ENCODE peak calls at places on chromosomes 6 and 20, in nine cellular contexts. I is A549, P is GM12878, W is uterus, Y is endothelial cell of umbilical vein, L is IMR-90, S is heart left ventricle, U is breast epithelium, B is esophagus squamous epithelium. T is an unnamed sample.

GRCh38 chr6:137711929-137712328 is 155.1 kb upstream of the TNFAIP3 start:
- DNase-seq in Y (no peak), P (no peak), I (no peak), B (no peak), L (no peak), W (no peak), S (no peak), U (no peak), T (no peak)

GRCh38 chr6:2937627-2938003 is 33.8 kb downstream of the SERPINB6 start:
- DNase-seq in B (no peak), S (no peak), U (no peak), Y (no peak), P (no peak), W (no peak), L (no peak), I (no peak), T (no peak)

GRCh38 chr20:443223-443793 is 19.0 kb downstream of the TBC1D20 start:
- DNase-seq in B (no peak), I (no peak), S (no peak), P (no peak), W (no peak), L (no peak), U (no peak), Y (no peak), T (no peak)

GRCh38 chr6:111534366-111534765 is 51.3 kb upstream of the REV3L start:
- DNase-seq in P (no peak), I (peak), U (peak), Y (peak), B (no peak), L (peak), W (peak), S (peak), T (peak)

GRCh38 chr20:16243470-16243869 is 329.8 kb downstream of the KIF16B start:
- DNase-seq in B (no peak), L (no peak), P (no peak), Y (no peak), I (no peak), S (no peak), W (no peak), U (no peak), T (no peak)

GRCh38 chr6:104472245-104472644 is 387.5 kb downstream of the HACE1 start:
- DNase-seq in W (no peak), L (no peak), S (no peak), Y (no peak), P (no peak), I (no peak), U (no peak), B (no peak), T (no peak)

GRCh38 chr6:80962382-80962781 is 790.1 kb downstream of the TENT5A start:
- DNase-seq in W (no peak), U (no peak), B (no peak), L (no peak), S (no peak), Y (no peak), P (no peak), I (no peak), T (no peak)

GRCh38 chr6:147216915-147217314 is 12.7 kb downstream of the STXBP5 start:
- DNase-seq in B (no peak), W (no peak), Y (no peak), S (no peak), U (no peak), L (no peak), P (no peak), I (no peak), T (no peak)

GRCh38 chr20:44495257-44495656 is 19.6 kb downstream of the TTPAL start:
- DNase-seq in L (peak), S (no peak), P (no peak), B (no peak), Y (no peak), I (peak), U (no peak), W (no peak), T (no peak)

GRCh38 chr6:160306284-160306683 is 41.9 kb upstream of the SLC22A3 start:
- DNase-seq in I (no peak), W (no peak), S (no peak), U (no peak), P (no peak), L (no peak), B (no peak), Y (no peak), T (no peak)

GRCh38 chr6:36660771-36661471 is 17.6 kb upstream of the CDKN1A start:
- DNase-seq in Y (peak), L (no peak), P (no peak), I (no peak), W (peak), U (peak), S (peak), B (no peak), T (peak)

GRCh38 chr6:151869345-151869744 is 61.9 kb downstream of the ESR1 start:
- DNase-seq in I (no peak), P (no peak), Y (peak), U (no peak), B (no peak), W (no peak), S (no peak), L (no peak), T (no peak)

GRCh38 chr6:163354779-163355431 is 59.6 kb upstream of the QKI start:
- DNase-seq in S (peak), P (peak), I (no peak), W (peak), B (no peak), Y (peak), L (peak), U (no peak), T (no peak)

GRCh38 chr6:140623498-140623897 is 1249.0 kb upstream of the CITED2 start:
- DNase-seq in L (peak), B (no peak), I (peak), P (no peak), Y (peak), W (no peak), S (no peak), U (no peak), T (no peak)

GRCh38 chr20:33770005-33770404 is 38.2 kb downstream of the ZNF341 start:
- DNase-seq in P (no peak), B (no peak), U (no peak), L (no peak), S (peak), W (no peak), I (no peak), Y (no peak), T (peak)

GRCh38 chr6:148561629-148562028 is 185.2 kb upstream of the UST start:
- DNase-seq in I (no peak), B (no peak), U (no peak), P (no peak), Y (no peak), S (no peak), L (no peak), W (no peak), T (no peak)

GRCh38 chr20:51372176-51372803 is 170.2 kb downstream of the NFATC2 start:
- DNase-seq in U (peak), Y (peak), L (peak), P (no peak), B (no peak), W (peak), I (peak), S (peak), T (peak)

GRCh38 chr6:55997223-55997874 is 122.0 kb upstream of the BMP5 start:
- DNase-seq in B (no peak), P (no peak), S (no peak), W (no peak), Y (no peak), U (no peak), L (no peak), I (peak), T (no peak)

GRCh38 chr6:67666177-67666964 is 968.7 kb upstream of the ADGRB3 start:
- DNase-seq in I (no peak), W (no peak), S (no peak), U (no peak), P (no peak), Y (no peak), B (no peak), L (no peak), T (no peak)

GRCh38 chr6:29887330-29887818 is 55.0 kb upstream of the HLA-A start:
- DNase-seq in L (peak), U (no peak), P (no peak), B (no peak), S (peak), I (no peak), W (peak), Y (no peak), T (no peak)

GRCh38 chr6:104859225-104860146 is at the start of gene HACE1:
- DNase-seq in W (peak), P (peak), S (peak), U (peak), B (peak), Y (peak), I (peak), L (peak), T (peak)

GRCh38 chr6:116842374-116842947 is 13.6 kb upstream of the GPRC6A start:
- DNase-seq in W (no peak), P (no peak), S (no peak), B (no peak), L (no peak), I (no peak), U (no peak), Y (no peak), T (no peak)

GRCh38 chr20:58991720-58992119 is 10.7 kb downstream of the NELFCD start:
- DNase-seq in Y (no peak), U (no peak), P (no peak), B (no peak), S (peak), W (no peak), I (no peak), L (peak), T (no peak)

GRCh38 chr6:26415791-26416190 is 13.7 kb downstream of the BTN3A1 start:
- DNase-seq in P (no peak), L (peak), I (no peak), U (no peak), S (no peak), W (no peak), Y (no peak), B (no peak), T (no peak)

GRCh38 chr6:145809785-145810184 is 4.8 kb downstream of the FBXO30 start:
- DNase-seq in I (no peak), Y (no peak), W (no peak), U (no peak), P (no peak), S (no peak), B (no peak), L (peak), T (no peak)

GRCh38 chr6:157172088-157172768 is 151.1 kb downstream of the TMEM242 start:
- DNase-seq in L (no peak), Y (no peak), P (no peak), S (no peak), I (no peak), W (no peak), B (no peak), U (no peak), T (no peak)

GRCh38 chr6:56649782-56650181 is 7.1 kb upstream of the DST start:
- DNase-seq in P (no peak), L (peak), B (no peak), W (no peak), S (no peak), I (peak), U (no peak), Y (no peak), T (no peak)

GRCh38 chr6:14910692-14911547 is 334.9 kb upstream of the JARID2 start:
- DNase-seq in S (peak), B (no peak), I (no peak), Y (no peak), W (no peak), L (peak), P (peak), U (no peak), T (no peak)

GRCh38 chr6:152355166-152355565 is 282.0 kb downstream of the SYNE1 start:
- DNase-seq in Y (no peak), L (no peak), U (no peak), B (no peak), I (no peak), S (no peak), W (no peak), P (no peak), T (no peak)

GRCh38 chr20:62782893-62783278 is 13.4 kb upstream of the MRGBP start:
- DNase-seq in W (no peak), B (no peak), U (no peak), S (peak), I (no peak), Y (no peak), L (no peak), P (no peak), T (no peak)

GRCh38 chr6:104957301-104958177 is 632 bp downstream of the LIN28B start:
- DNase-seq in Y (no peak), B (no peak), P (no peak), I (peak), L (no peak), W (no peak), S (no peak), U (no peak), T (no peak)

GRCh38 chr6:45504947-45505346 is 127.2 kb upstream of the SUPT3H start:
- DNase-seq in I (no peak), Y (peak), B (no peak), W (no peak), S (no peak), L (peak), U (no peak), P (no peak), T (peak)

GRCh38 chr6:155085582-155086253 is 90.6 kb downstream of the TIAM2 start:
- DNase-seq in W (no peak), B (no peak), I (peak), U (no peak), P (no peak), L (peak), Y (no peak), S (no peak), T (no peak)

GRCh38 chr20:23721962-23722361 is 28.8 kb downstream of the CST1 start:
- DNase-seq in U (no peak), L (no peak), Y (no peak), S (no peak), P (no peak), W (no peak), B (no peak), I (no peak), T (no peak)

GRCh38 chr6:81073323-81073722 is 679.2 kb downstream of the TENT5A start:
- DNase-seq in W (no peak), I (no peak), Y (no peak), B (no peak), L (no peak), S (no peak), P (no peak), U (no peak), T (no peak)

GRCh38 chr6:46453756-46454316 is 37.4 kb downstream of the RCAN2 start:
- DNase-seq in I (no peak), L (no peak), Y (no peak), U (no peak), W (no peak), B (no peak), P (no peak), S (no peak), T (no peak)

GRCh38 chr20:19026901-19027644 is 185.4 kb upstream of the SLC24A3 start:
- DNase-seq in S (no peak), B (no peak), U (no peak), I (no peak), P (no peak), W (no peak), Y (no peak), L (no peak), T (no peak)

GRCh38 chr6:154888896-154889295 is 106.2 kb upstream of the TIAM2 start:
- DNase-seq in L (no peak), B (no peak), P (no peak), I (no peak), Y (no peak), S (no peak), U (no peak), W (no peak), T (no peak)

GRCh38 chr20:56759741-56760278 is 130.7 kb downstream of the TFAP2C start:
- DNase-seq in Y (no peak), S (no peak), L (no peak), P (no peak), U (no peak), B (no peak), I (no peak), W (no peak), T (no peak)

DNA sequence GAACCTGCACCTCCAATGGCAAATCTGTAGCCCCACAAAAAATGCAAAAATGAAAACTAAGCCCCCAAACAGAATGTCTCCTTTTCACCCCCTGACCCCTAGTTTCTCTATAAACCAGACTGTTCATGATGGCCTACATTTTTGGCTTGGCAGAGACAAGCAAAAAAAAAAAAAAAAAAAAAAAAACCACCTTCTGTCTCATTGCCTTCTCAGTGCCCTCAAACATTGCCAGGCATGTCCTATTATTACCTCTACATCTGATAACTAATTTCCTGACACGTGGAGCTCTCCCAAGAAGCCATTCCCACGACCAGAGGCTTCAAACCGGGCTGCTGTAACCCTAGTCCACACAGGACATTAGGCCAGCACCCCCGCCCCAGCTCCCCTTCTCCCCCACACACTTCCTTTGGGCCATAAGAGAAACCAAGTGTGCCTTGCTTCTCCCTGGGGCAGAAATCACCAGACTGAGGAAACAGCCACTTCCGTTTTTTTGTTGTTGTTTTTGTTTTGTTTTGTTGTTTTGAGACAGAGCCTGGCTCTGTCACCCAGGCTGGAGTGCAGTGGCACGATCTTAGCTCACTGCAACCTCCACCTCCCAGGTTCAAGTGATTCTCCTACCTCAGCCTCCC is 65.4 kb downstream of the GPR6 start:
- DNase-seq in L (no peak), I (no peak), B (no peak), U (no peak), P (no peak), W (no peak), S (no peak), Y (no peak), T (no peak)
- TF ChIP-seq POLR2A in L (no peak), I (no peak), B (no peak), U (no peak), P (no peak), W (no peak), S (no peak), Y (no peak), T (no peak)

GRCh38 chr6:44237021-44237812 is 9.7 kb upstream of the HSP90AB1 start:
- DNase-seq in B (no peak), U (peak), I (peak), L (peak), Y (peak), W (peak), P (no peak), S (peak), T (peak)

GRCh38 chr6:44235269-44235668 is 11.6 kb upstream of the HSP90AB1 start:
- DNase-seq in U (no peak), S (no peak), P (no peak), B (no peak), Y (no peak), W (no peak), L (no peak), I (no peak), T (no peak)

GRCh38 chr6:44235891-44236516 is 10.9 kb upstream of the HSP90AB1 start:
- DNase-seq in W (no peak), U (no peak), P (no peak), L (no peak), I (no peak), B (no peak), Y (no peak), S (no peak), T (peak)

GRCh38 chr6:44238687-44239350 is 8.1 kb upstream of the HSP90AB1 start:
- DNase-seq in P (no peak), S (no peak), U (no peak), I (no peak), Y (no peak), W (no peak), L (no peak), B (no peak), T (no peak)

GRCh38 chr6:44237813-44238433 is 9.0 kb upstream of the HSP90AB1 start:
- DNase-seq in I (peak), W (peak), B (no peak), Y (peak), S (peak), P (no peak), L (peak), U (peak), T (peak)
- TF ChIP-seq POLR2A in I (peak), W (peak), B (no peak), Y (peak), S (peak), P (peak), L (no peak), U (peak), T (peak)

GRCh38 chr6:41072836-41073202 is at the start of gene NFYA:
- DNase-seq in U (peak), W (no peak), P (no peak), B (peak), I (no peak), Y (peak), L (peak), S (no peak), T (peak)

GRCh38 chr6:41073968-41074691 is 1.4 kb downstream of the NFYA start:
- DNase-seq in S (no peak), B (no peak), U (no peak), Y (peak), L (peak), I (no peak), P (no peak), W (no peak), T (no peak)

GRCh38 chr6:41073203-41073967 is 611 bp downstream of the NFYA start:
- DNase-seq in P (peak), Y (peak), B (peak), L (peak), I (peak), W (peak), U (peak), S (peak), T (peak)

GRCh38 chr6:41071923-41072835 is at the start of gene OARD1:
- DNase-seq in S (peak), P (peak), Y (no peak), I (peak), W (peak), L (no peak), U (peak), B (peak), T (peak)

GRCh38 chr6:41071501-41071922 is 644 bp downstream of the OARD1 start:
- DNase-seq in S (no peak), P (peak), L (peak), B (no peak), W (no peak), Y (peak), I (no peak), U (no peak), T (peak)
- TF ChIP-seq POLR2A in S (no peak), P (no peak), L (peak), B (no peak), W (no peak), Y (peak), I (peak), U (no peak), T (no peak)

DNA sequence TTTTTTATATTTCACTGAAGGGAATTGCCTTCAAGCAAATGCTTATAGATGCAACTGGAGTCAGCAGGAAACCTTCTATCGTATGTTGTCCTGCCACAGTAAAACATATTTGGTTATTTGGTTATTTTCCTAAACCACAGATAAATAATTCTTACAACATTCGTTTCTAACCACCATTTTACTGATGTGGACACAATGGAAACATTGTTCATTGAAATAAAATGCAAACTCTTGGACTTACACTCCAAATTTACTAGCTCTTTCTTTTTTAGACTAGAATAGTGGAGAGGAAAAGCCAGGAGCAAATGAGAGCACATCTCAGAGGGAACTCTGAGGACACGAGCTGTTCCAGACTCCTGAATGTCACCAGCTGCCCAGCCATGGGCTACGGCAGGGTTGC is 114.8 kb downstream of the RPS12 start:
- DNase-seq in U (no peak), S (no peak), P (no peak), B (no peak), Y (no peak), W (no peak), L (peak), I (no peak), T (no peak)
- TF ChIP-seq POLR2A in U (no peak), S (no peak), P (no peak), B (no peak), Y (no peak), W (no peak), L (no peak), I (no peak), T (no peak)

DNA sequence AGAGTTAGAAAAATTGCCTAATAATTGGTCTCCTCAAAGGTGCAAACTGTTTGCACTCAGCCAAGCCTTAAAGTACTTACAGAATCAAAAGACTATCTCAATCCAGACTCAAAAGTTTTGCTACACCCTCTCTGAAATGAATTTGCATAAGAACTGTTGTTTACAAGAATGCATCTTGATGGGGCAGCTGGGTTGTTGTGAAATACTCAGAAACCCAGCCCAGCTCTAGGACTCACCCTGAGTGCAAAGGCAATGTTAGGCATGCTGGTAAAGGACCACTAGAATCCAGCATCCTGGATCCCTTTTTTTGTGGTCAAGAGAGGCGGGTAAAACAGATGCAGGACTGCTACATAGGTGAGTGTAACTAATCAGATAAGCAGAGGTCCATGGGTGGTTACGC is 700.2 kb downstream of the EYS start:
- DNase-seq in B (no peak), I (no peak), P (no peak), Y (no peak), W (no peak), S (no peak), L (no peak), U (no peak), T (no peak)
- TF ChIP-seq POLR2A in B (no peak), I (no peak), P (no peak), Y (no peak), W (no peak), S (no peak), L (no peak), U (no peak), T (no peak)